ENCODE peak calls at places on chromosome 10, in ten cellular contexts. P is tibial nerve, B is heart right ventricle, W is suprapubic skin, L is upper lobe of right lung, X is RWPE1, K is PC-9, A is Peyer's patch, N is cardiac muscle cell, F is fibroblast of lung. I is an unnamed sample.

GRCh38 chr10:29248156-29248555 is 40.7 kb upstream of the LYZL1 start:
- DNase-seq in W (no peak), L (no peak), A (no peak), X (no peak), N (no peak), K (no peak), F (no peak), B (no peak), P (no peak), I (no peak)

GRCh38 chr10:69421611-69422308 is 5.0 kb upstream of the TACR2 start:
- DNase-seq in X (no peak), K (no peak), L (peak; percentile 91), W (no peak), B (peak; percentile 80), P (no peak), N (no peak), A (no peak), F (peak; percentile 62), I (no peak)

GRCh38 chr10:98511861-98512260 is 65.1 kb upstream of the HPS1 start:
- DNase-seq in P (no peak), X (no peak), F (no peak), L (no peak), N (no peak), B (peak; percentile 6), W (no peak), A (no peak), K (no peak), I (no peak)

GRCh38 chr10:72096115-72097000 is 8.0 kb upstream of the SPOCK2 start:
- DNase-seq in W (no peak), P (no peak), B (no peak), A (no peak), K (peak; percentile 66), X (no peak), F (peak; percentile 86), L (no peak), N (no peak), I (no peak)

GRCh38 chr10:118729641-118730258 is 25.0 kb downstream of the CACUL1 start:
- DNase-seq in B (no peak), K (no peak), X (no peak), F (no peak), W (no peak), P (no peak), L (no peak), A (no peak), N (no peak), I (no peak)

GRCh38 chr10:33335800-33336605 is 1.5 kb upstream of the NRP1 start:
- DNase-seq in F (peak; percentile 81), X (peak; percentile 50), P (peak; percentile 40), L (peak; percentile 83), W (peak; percentile 82), A (peak; percentile 70), K (peak; percentile 72), N (peak; percentile 61), B (peak; percentile 78), I (no peak)

GRCh38 chr10:48307584-48307983 is 1.1 kb downstream of the MAPK8 start:
- DNase-seq in F (no peak), A (no peak), W (no peak), X (no peak), N (no peak), K (no peak), B (no peak), P (no peak), L (no peak), I (no peak)

GRCh38 chr10:50614444-50615137 is 9.2 kb downstream of the SGMS1 start:
- DNase-seq in X (no peak), P (no peak), A (no peak), B (no peak), W (no peak), N (peak; percentile 52), L (no peak), K (peak; percentile 58), F (no peak), I (no peak)

GRCh38 chr10:72550239-72550638 is 75.6 kb downstream of the MICU1 start:
- DNase-seq in X (no peak), B (no peak), A (no peak), P (no peak), F (no peak), L (no peak), W (no peak), N (no peak), K (no peak), I (no peak)

GRCh38 chr10:25725917-25726716 is 207.9 kb upstream of the MYO3A start:
- DNase-seq in W (no peak), K (peak; percentile 11), X (peak; percentile 30), F (peak; percentile 50), B (peak; percentile 18), N (peak; percentile 83), P (peak; percentile 56), L (no peak), A (peak; percentile 51), I (no peak)

GRCh38 chr10:78313636-78314035 is 280.0 kb downstream of the RPS24 start:
- DNase-seq in F (no peak), A (peak; percentile 27), L (no peak), K (no peak), P (no peak), W (no peak), X (no peak), B (no peak), N (no peak), I (no peak)

DNA sequence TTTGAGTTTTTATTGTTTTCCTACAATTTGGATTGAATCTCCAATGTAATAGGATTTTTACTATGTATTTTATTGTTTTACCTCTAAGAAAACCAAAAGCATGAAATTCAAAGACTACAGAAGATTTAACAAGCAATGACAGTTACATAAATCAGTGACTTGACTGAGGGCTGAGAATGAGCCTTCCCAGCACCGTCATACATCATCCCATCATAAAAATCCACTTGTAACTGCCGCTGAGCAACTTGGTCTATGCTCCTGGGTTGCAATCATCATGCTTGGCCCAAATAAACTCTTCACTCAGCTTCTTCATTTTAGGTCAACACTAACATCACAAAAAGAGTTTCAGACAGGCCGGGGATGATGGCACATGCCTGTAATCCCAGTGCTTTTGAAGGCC is 13.5 kb downstream of the LARP4B start:
- DNase-seq in A (no peak), L (no peak), X (no peak), N (no peak), K (no peak), P (no peak), W (no peak), B (no peak), F (no peak), I (no peak)
- H3K27ac ChIP-seq in A (no peak overlapping the region), L (no peak overlapping the region), X (no peak overlapping the region), N (no peak overlapping the region), K (no peak overlapping the region), P (no peak overlapping the region), W (no peak overlapping the region), B (no peak overlapping the region), F (no peak overlapping the region), I (no peak overlapping the region)

DNA sequence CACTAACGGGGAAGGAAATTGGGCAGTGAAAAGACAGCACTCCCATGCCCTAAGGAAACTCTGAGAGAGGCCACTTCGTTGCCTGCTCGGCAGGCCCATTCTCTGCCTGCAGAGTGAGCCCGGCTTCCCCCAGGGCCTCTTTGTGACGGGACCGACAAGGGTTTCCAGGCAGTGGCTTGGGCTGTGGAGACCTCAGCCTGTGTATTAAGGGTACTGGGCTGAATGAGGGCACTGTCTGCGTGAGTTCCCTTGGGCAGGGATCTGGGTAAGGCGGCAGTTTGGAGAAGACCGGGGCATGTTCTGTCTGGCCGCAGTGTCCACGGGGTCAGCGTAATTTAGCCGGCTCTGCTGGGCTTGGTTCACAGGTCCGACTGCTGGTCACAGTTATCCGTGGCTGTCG is 237.2 kb downstream of the MGMT start:
- DNase-seq in F (no peak), A (no peak), L (no peak), W (no peak), X (no peak), K (no peak), P (no peak), B (no peak), N (no peak), I (no peak)
- H3K27ac ChIP-seq in F (no peak overlapping the region), A (no peak overlapping the region), L (no peak overlapping the region), W (no peak overlapping the region), X (no peak overlapping the region), K (no peak overlapping the region), P (no peak overlapping the region), B (no peak overlapping the region), N (no peak overlapping the region), I (no peak overlapping the region)

GRCh38 chr10:62016477-62017140 is 115.1 kb downstream of the ARID5B start:
- DNase-seq in P (no peak), W (no peak), N (no peak), X (no peak), L (no peak), F (peak; percentile 24), A (no peak), K (no peak), B (no peak), I (no peak)

GRCh38 chr10:62014510-62014909 is 113.0 kb downstream of the ARID5B start:
- DNase-seq in W (no peak), K (no peak), N (no peak), P (no peak), B (no peak), X (no peak), A (no peak), F (no peak), L (no peak), I (no peak)

GRCh38 chr10:62017141-62017870 is 115.8 kb downstream of the ARID5B start:
- DNase-seq in L (no peak), W (no peak), A (no peak), N (no peak), P (no peak), K (no peak), B (no peak), X (no peak), F (peak; percentile 68), I (no peak)

GRCh38 chr10:62018141-62018911 is 116.8 kb downstream of the ARID5B start:
- DNase-seq in K (no peak), X (no peak), F (no peak), N (no peak), A (no peak), L (no peak), B (no peak), P (no peak), W (no peak), I (no peak)

DNA sequence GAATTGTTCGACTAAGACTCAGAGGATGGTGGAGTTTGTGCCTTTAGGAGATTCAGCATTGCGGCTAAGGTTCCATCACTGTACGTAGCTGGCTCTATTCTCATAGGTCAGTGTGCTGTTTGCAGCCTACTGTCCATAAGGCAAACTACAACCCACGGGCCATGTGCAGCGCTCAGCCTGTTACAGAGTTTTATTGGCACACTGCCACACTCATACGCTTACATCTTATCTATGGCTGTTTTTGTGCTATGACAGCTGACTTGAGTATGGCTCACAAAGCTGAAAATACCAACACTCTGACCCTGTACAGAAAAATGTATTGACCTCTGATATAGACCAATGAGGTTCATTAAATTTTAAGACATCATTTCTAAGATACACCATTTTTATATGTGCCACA is 114.5 kb downstream of the ARID5B start:
- DNase-seq in B (peak; percentile 57), W (no peak), L (no peak), X (no peak), K (no peak), A (no peak), N (peak; percentile 23), F (peak; percentile 53), P (no peak), I (no peak)
- H3K27ac ChIP-seq in B (no peak overlapping the region), W (no peak overlapping the region), L (no peak overlapping the region), X (no peak overlapping the region), K (no peak overlapping the region), A (peak overlapping the region; percentile 79), N (no peak overlapping the region), F (peak overlapping the region; percentile 0), P (no peak overlapping the region), I (no peak overlapping the region)

DNA sequence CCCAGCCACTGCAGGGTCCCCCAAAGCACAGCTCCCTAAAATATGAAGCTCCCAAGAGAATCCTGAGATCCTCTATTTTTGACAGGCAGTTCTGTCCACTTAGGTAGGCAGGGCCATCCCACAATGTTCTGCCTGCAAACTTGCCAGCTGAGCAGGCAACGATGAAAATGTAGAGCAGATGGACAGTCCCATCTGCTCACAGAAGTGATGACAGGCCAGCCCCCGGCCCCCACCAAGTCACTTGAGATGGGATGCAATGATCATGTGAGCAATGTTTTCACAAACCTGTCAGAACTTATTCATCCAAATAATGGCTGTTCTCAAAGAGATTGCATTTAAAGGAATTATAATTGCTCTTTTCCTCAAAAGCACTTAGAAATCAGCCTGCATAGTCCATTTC is 301.4 kb downstream of the FGFR2 start:
- DNase-seq in W (no peak), N (no peak), A (no peak), X (no peak), P (no peak), K (no peak), L (no peak), B (no peak), F (no peak), I (no peak)
- H3K27ac ChIP-seq in W (no peak overlapping the region), N (no peak overlapping the region), A (no peak overlapping the region), X (no peak overlapping the region), P (no peak overlapping the region), K (no peak overlapping the region), L (no peak overlapping the region), B (no peak overlapping the region), F (no peak overlapping the region), I (no peak overlapping the region)